ENCODE peak calls at places on chromosomes 4 and X, in five cellular contexts. V is uterus, U is fibroblast of mammary gland, J is HFFc6, S is AG09309. Y is an unnamed sample.

GRCh38 chrX:121245763-121246162 is 198.4 kb downstream of the GLUD2 start:
- DNase-seq in U (no peak), V (no peak), S (no peak), J (no peak), Y (no peak)

GRCh38 chr4:121701263-121701662 is 4.5 kb upstream of the ANXA5 start:
- DNase-seq in S (no peak), V (no peak), U (no peak), J (no peak), Y (no peak)

GRCh38 chrX:133645251-133645650 is 230.0 kb upstream of the GPC4 start:
- DNase-seq in J (no peak), V (no peak), U (peak), S (no peak), Y (no peak)

GRCh38 chr4:1856920-1857699 is 1.2 kb upstream of the LETM1 start:
- DNase-seq in J (no peak), V (no peak), U (peak), S (no peak), Y (no peak)

GRCh38 chr4:71062436-71062835 is 69.0 kb downstream of the DCK start:
- DNase-seq in V (no peak), S (no peak), J (no peak), U (no peak), Y (no peak)

GRCh38 chr4:154741877-154742851 is 1.6 kb upstream of the LRAT start:
- DNase-seq in S (no peak), J (no peak), U (no peak), V (no peak), Y (no peak)

GRCh38 chr4:7769308-7769841 is 170.3 kb downstream of the AFAP1 start:
- DNase-seq in V (no peak), J (no peak), U (no peak), S (no peak), Y (no peak)

GRCh38 chrX:99572711-99573110 is 837.4 kb downstream of the PCDH19 start:
- DNase-seq in J (no peak), U (no peak), V (no peak), S (no peak), Y (no peak)

GRCh38 chr4:136893638-136894037 is 638.7 kb downstream of the PCDH18 start:
- DNase-seq in V (no peak), U (no peak), J (no peak), S (no peak), Y (no peak)

GRCh38 chr4:174702974-174703478 is 126.0 kb downstream of the GLRA3 start:
- DNase-seq in V (no peak), S (no peak), U (no peak), J (no peak), Y (no peak)

GRCh38 chr4:139301821-139302611 is at the start of gene NDUFC1:
- DNase-seq in U (peak), J (peak), S (no peak), V (peak), Y (peak)

GRCh38 chrX:11688201-11688600 is 22.5 kb upstream of the ARHGAP6 start:
- DNase-seq in U (peak), S (no peak), V (no peak), J (no peak), Y (no peak)

GRCh38 chr4:6471303-6472007 is 959 bp downstream of the PPP2R2C start:
- DNase-seq in J (no peak), S (no peak), U (no peak), V (no peak), Y (no peak)

GRCh38 chr4:121272526-121272925 is 108.3 kb downstream of the QRFPR start:
- DNase-seq in J (peak), V (no peak), U (peak), S (no peak), Y (no peak)

GRCh38 chr4:40547446-40548132 is 82.1 kb downstream of the RBM47 start:
- DNase-seq in U (peak), S (no peak), J (no peak), V (no peak), Y (no peak)

GRCh38 chrX:63889001-63889400 is 104.0 kb upstream of the ARHGEF9 start:
- DNase-seq in V (no peak), S (peak), U (peak), J (peak), Y (no peak)

GRCh38 chrX:133999013-133999705 is 13.8 kb upstream of the GPC3 start:
- DNase-seq in V (peak), U (peak), J (no peak), S (no peak), Y (no peak)

GRCh38 chrX:40266490-40267333 is 169.0 kb upstream of the BCOR start:
- DNase-seq in V (peak), S (no peak), J (peak), U (peak), Y (peak)

GRCh38 chr4:5753766-5754528 is 42.9 kb downstream of the EVC start:
- DNase-seq in J (peak), U (peak), V (no peak), S (peak), Y (no peak)

GRCh38 chr4:40301592-40301991 is 33.5 kb upstream of the CHRNA9 start:
- DNase-seq in U (no peak), S (no peak), V (no peak), J (no peak), Y (no peak)

GRCh38 chr4:143019351-143019750 is 165.4 kb upstream of the USP38 start:
- DNase-seq in J (no peak), U (no peak), V (no peak), S (no peak), Y (no peak)

GRCh38 chrX:146054311-146054710 is 236.7 kb downstream of the SLITRK2 start:
- DNase-seq in U (no peak), V (no peak), J (no peak), S (no peak), Y (no peak)

GRCh38 chrX:72467171-72467570 is 105.5 kb downstream of the HDAC8 start:
- DNase-seq in U (no peak), V (no peak), S (no peak), J (no peak), Y (no peak)

GRCh38 chrX:129976441-129976840 is 6.0 kb upstream of the BCORL1 start:
- DNase-seq in J (no peak), S (no peak), V (no peak), U (no peak), Y (no peak)

GRCh38 chr4:154088741-154089140 is 299.9 kb upstream of the SFRP2 start:
- DNase-seq in S (no peak), J (no peak), U (peak), V (no peak), Y (no peak)

GRCh38 chr4:128068927-128069326 is 7.8 kb downstream of the LARP1B start:
- DNase-seq in S (no peak), V (no peak), U (peak), J (peak), Y (no peak)

GRCh38 chr4:74376888-74377483 is 12.0 kb downstream of the EREG start:
- DNase-seq in U (peak), S (peak), V (no peak), J (peak), Y (no peak)

GRCh38 chrX:119118780-119119395 is 8.7 kb downstream of the KIAA1210 start:
- DNase-seq in J (peak), U (peak), V (peak), S (peak), Y (peak)

Y was measured in NCI-H1930.